ENCODE peak calls at places on chromosomes 5 and 9, in seven cellular contexts. W is fibroblast of pulmonary artery, J is GM23338, U is fibroblast of villous mesenchyme, B is AG09309, C is mesendoderm, V is tibial artery. Y is an unnamed sample.

GRCh38 chr5:160938532-160938931 is 86.5 kb upstream of the ATP10B start:
- DNase-seq in W (no peak), J (no peak), U (no peak), B (no peak), C (no peak), V (no peak), Y (no peak)

GRCh38 chr5:39757121-39757520 is 332.3 kb upstream of the DAB2 start:
- DNase-seq in W (peak), J (no peak), U (peak), B (no peak), C (no peak), V (no peak), Y (no peak)

GRCh38 chr5:72191404-72191803 is 84.1 kb downstream of the MAP1B start:
- DNase-seq in W (no peak), J (no peak), U (peak), B (no peak), C (no peak), V (no peak), Y (no peak)

GRCh38 chr9:37040508-37041127 is 6.5 kb upstream of the PAX5 start:
- DNase-seq in W (no peak), J (peak), U (no peak), B (no peak), C (no peak), V (no peak), Y (no peak)

GRCh38 chr5:108212775-108213346 is 169.0 kb downstream of the FBXL17 start:
- DNase-seq in W (peak), J (peak), U (peak), B (no peak), C (peak), V (no peak), Y (no peak)

GRCh38 chr5:135835766-135836165 is 1.3 kb downstream of the SLC25A48 start:
- DNase-seq in W (no peak), J (no peak), U (no peak), B (no peak), C (no peak), V (no peak), Y (no peak)

GRCh38 chr5:76582252-76583162 is 40.7 kb downstream of the F2RL2 start:
- DNase-seq in W (peak), J (no peak), U (no peak), B (no peak), C (peak), V (no peak), Y (no peak)

GRCh38 chr9:26524225-26524624 is 368.4 kb downstream of the CAAP1 start:
- DNase-seq in W (no peak), J (no peak), U (no peak), B (no peak), C (no peak), V (no peak), Y (no peak)

GRCh38 chr9:93672622-93673270 is 96.4 kb downstream of the PHF2 start:
- DNase-seq in W (no peak), J (no peak), U (no peak), B (no peak), C (no peak), V (no peak), Y (no peak)

GRCh38 chr9:124708633-124709032 is 62.5 kb downstream of the NR6A1 start:
- DNase-seq in W (no peak), J (no peak), U (peak), B (no peak), C (peak), V (no peak), Y (no peak)

GRCh38 chr5:4989121-4989520 is 151.0 kb upstream of the ADAMTS16 start:
- DNase-seq in W (no peak), J (no peak), U (no peak), B (no peak), C (no peak), V (no peak), Y (no peak)

GRCh38 chr9:93681316-93682154 is 105.2 kb downstream of the PHF2 start:
- DNase-seq in W (no peak), J (no peak), U (no peak), B (no peak), C (no peak), V (peak), Y (no peak)

GRCh38 chr5:74865293-74865798 is 841 bp downstream of the FAM169A start:
- DNase-seq in W (no peak), J (no peak), U (no peak), B (no peak), C (no peak), V (no peak), Y (no peak)

GRCh38 chr5:74863726-74864125 is 2.5 kb downstream of the FAM169A start:
- DNase-seq in W (no peak), J (no peak), U (no peak), B (no peak), C (no peak), V (no peak), Y (no peak)

GRCh38 chr5:74866653-74867162 is 521 bp upstream of the FAM169A start:
- DNase-seq in W (no peak), J (peak), U (no peak), B (no peak), C (peak), V (no peak), Y (no peak)

GRCh38 chr5:74865799-74866652 is at the start of gene FAM169A:
- DNase-seq in W (peak), J (peak), U (peak), B (no peak), C (peak), V (no peak), Y (no peak)

DNA sequence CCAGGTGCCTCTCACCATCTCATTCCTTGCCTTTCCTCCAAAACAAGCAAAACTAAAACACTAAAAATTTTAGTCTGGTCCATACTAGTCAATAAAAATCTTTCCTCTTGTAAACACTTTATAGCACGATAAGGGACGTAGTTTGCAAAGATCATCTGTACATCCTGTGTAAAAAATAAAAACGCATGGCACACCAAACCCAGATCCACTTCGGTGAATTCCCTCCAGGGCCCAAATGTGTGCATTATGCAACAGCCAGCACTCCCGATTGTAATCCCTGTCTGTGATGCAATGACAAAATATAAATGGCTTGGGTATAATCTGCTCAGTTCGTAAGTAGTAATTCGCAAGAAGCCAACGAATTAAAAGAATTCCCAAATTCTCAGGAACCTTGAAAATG is 1.4 kb downstream of the FAM169A start:
- DNase-seq in W (no peak), J (no peak), U (no peak), B (no peak), C (no peak), V (no peak), Y (no peak)
- H3K4me3 ChIP-seq in W (no peak), J (peak), U (no peak), B (no peak), C (peak), V (no peak), Y (no peak)

GRCh38 chr5:59503223-59503622 is 390.3 kb downstream of the PDE4D start:
- DNase-seq in W (no peak), J (peak), U (no peak), B (no peak), C (peak), V (no peak), Y (no peak)

DNA sequence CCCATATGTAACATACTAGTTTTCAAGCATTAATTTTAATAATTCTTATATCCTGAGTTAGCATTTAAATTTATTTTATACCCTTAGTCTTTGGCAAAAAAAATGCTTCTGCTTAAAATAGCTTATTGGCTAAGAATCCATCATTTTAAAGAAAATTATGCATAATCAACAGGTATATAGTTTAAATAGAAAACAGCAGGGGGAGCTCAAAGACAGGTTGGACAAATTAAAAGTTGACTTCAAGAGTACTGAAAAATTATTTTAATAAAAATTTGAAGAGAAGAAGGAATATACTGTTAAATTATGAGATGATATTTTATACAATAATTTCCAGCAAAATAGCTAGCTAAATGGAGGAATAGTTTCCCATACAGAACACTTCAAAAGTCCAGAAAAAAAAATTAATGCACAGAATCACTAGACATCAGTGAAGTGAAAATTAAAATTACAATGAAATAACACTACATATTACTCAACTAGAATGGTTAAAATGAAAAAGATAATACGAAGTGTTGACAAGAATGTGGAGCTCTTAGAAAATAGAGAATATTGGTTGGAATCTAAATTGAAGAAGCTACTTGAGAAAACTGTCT is 387.1 kb downstream of the PDE4D start:
- DNase-seq in W (peak), J (peak), U (peak), B (no peak), C (no peak), V (no peak), Y (no peak)
- H3K4me3 ChIP-seq in W (no peak), J (no peak), U (no peak), B (no peak), C (no peak), V (no peak), Y (no peak)

GRCh38 chr5:1108865-1109174 is 3.0 kb downstream of the SLC12A7 start:
- DNase-seq in W (no peak), J (no peak), U (no peak), B (no peak), C (no peak), V (no peak), Y (no peak)

GRCh38 chr5:1111727-1112289 is at the start of gene SLC12A7:
- DNase-seq in W (no peak), J (peak), U (no peak), B (no peak), C (peak), V (no peak), Y (no peak)

GRCh38 chr5:1110930-1111726 is 735 bp downstream of the SLC12A7 start:
- DNase-seq in W (no peak), J (peak), U (peak), B (no peak), C (peak), V (no peak), Y (no peak)

GRCh38 chr5:1109542-1110259 is 2.2 kb downstream of the SLC12A7 start:
- DNase-seq in W (no peak), J (no peak), U (no peak), B (no peak), C (no peak), V (no peak), Y (no peak)

GRCh38 chr5:1110260-1110929 is 1.5 kb downstream of the SLC12A7 start:
- DNase-seq in W (no peak), J (no peak), U (no peak), B (no peak), C (no peak), V (no peak), Y (no peak)
- H3K4me3 ChIP-seq in W (peak), J (peak), U (peak), B (peak), C (no peak), V (peak), Y (peak)

GRCh38 chr9:38183994-38184568 is 115.1 kb upstream of the SHB start:
- DNase-seq in W (peak), J (peak), U (peak), B (no peak), C (peak), V (no peak), Y (no peak)
- H3K4me3 ChIP-seq in W (no peak), J (no peak), U (no peak), B (no peak), C (no peak), V (no peak), Y (no peak)

GRCh38 chr9:4196376-4196775 is 103.5 kb downstream of the GLIS3 start:
- DNase-seq in W (no peak), J (no peak), U (no peak), B (no peak), C (no peak), V (no peak), Y (no peak)

GRCh38 chr9:4193391-4193790 is 106.5 kb downstream of the GLIS3 start:
- DNase-seq in W (no peak), J (no peak), U (no peak), B (no peak), C (no peak), V (no peak), Y (no peak)

GRCh38 chr9:4196886-4197285 is 103.0 kb downstream of the GLIS3 start:
- DNase-seq in W (peak), J (no peak), U (no peak), B (no peak), C (peak), V (no peak), Y (no peak)

GRCh38 chr9:4195285-4195684 is 104.6 kb downstream of the GLIS3 start:
- DNase-seq in W (no peak), J (no peak), U (no peak), B (no peak), C (no peak), V (no peak), Y (no peak)

DNA sequence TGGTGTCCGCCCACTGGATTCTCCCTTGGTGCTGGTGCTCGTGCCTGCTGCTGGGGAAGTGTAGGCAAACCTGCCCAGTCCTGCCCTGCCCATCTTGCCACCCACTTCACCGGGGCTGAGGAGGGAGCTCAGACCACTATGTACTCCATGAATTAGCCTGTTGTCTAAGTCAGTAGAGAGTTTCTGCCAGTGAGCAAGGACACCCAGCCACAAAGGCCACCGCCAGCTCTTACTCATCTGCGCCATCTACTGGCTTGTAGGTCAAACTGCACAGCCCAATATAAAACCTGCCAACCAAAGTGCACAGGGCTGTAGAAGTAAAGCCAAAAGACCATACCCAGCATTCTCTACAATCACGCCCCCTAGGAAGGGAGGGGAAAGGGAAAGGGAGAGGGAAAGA is 102.3 kb downstream of the GLIS3 start:
- DNase-seq in W (no peak), J (peak), U (no peak), B (no peak), C (peak), V (no peak), Y (no peak)
- H3K4me3 ChIP-seq in W (no peak), J (no peak), U (no peak), B (no peak), C (no peak), V (no peak), Y (no peak)

GRCh38 chr5:150700600-150701377 is at the start of gene RBM22:
- DNase-seq in W (peak), J (peak), U (peak), B (peak), C (peak), V (peak), Y (peak)
- H3K4me3 ChIP-seq in W (peak), J (peak), U (peak), B (peak), C (peak), V (peak), Y (peak)

GRCh38 chr9:129714393-129715051 is 38.3 kb downstream of the PTGES start:
- DNase-seq in W (no peak), J (no peak), U (no peak), B (no peak), C (no peak), V (no peak), Y (no peak)
- H3K4me3 ChIP-seq in W (no peak), J (no peak), U (no peak), B (peak), C (no peak), V (peak), Y (no peak)

GRCh38 chr5:141507387-141508091 is 18.7 kb downstream of the PCDHGC5 start:
- DNase-seq in W (peak), J (no peak), U (peak), B (no peak), C (no peak), V (peak), Y (peak)
- H3K4me3 ChIP-seq in W (peak), J (no peak), U (peak), B (no peak), C (no peak), V (peak), Y (peak)

GRCh38 chr5:42995152-42995751 is 44.9 kb downstream of the ANXA2R start:
- DNase-seq in W (peak), J (no peak), U (peak), B (no peak), C (no peak), V (no peak), Y (no peak)

GRCh38 chr5:42994285-42995151 is 45.6 kb downstream of the ANXA2R start:
- DNase-seq in W (peak), J (peak), U (peak), B (peak), C (peak), V (peak), Y (no peak)

GRCh38 chr5:43001748-43002147 is 38.4 kb downstream of the ANXA2R start:
- DNase-seq in W (no peak), J (no peak), U (no peak), B (no peak), C (no peak), V (no peak), Y (no peak)

GRCh38 chr5:43000914-43001313 is 39.2 kb downstream of the ANXA2R start:
- DNase-seq in W (no peak), J (no peak), U (no peak), B (no peak), C (peak), V (no peak), Y (no peak)

DNA sequence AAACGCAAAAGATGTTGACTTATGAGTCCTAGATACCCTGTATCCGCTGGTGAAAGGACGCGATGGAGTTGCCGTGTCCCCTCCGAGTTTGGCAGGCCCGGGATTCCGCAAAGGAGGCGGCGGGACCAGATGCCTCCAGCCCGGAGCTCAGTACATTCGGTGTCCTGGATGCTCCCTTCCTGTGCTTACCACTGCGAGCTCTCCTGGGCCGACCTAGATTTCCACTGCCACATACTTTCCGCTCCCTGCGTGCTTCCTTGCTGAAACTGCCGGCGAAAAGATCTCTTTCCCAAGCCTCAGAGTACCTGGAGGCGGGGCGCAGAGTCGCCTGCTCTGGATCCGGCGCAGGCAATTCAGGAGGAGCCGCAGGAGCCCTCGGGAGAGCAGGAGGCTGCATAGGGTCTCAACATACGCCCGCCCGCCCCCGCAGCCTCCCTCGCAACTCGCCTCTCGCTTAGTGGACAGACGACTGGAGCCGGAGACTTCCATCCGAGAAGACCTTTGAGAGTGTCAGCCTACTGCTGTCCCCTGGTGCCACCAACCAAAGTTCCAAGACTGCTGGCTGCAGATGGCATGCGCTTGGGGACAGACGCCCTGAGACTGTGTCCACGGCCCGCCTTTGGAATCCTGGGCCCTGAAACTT is 39.8 kb downstream of the ANXA2R start:
- DNase-seq in W (peak), J (peak), U (peak), B (no peak), C (peak), V (no peak), Y (no peak)
- H3K4me3 ChIP-seq in W (peak), J (peak), U (peak), B (peak), C (peak), V (peak), Y (peak)

DNA sequence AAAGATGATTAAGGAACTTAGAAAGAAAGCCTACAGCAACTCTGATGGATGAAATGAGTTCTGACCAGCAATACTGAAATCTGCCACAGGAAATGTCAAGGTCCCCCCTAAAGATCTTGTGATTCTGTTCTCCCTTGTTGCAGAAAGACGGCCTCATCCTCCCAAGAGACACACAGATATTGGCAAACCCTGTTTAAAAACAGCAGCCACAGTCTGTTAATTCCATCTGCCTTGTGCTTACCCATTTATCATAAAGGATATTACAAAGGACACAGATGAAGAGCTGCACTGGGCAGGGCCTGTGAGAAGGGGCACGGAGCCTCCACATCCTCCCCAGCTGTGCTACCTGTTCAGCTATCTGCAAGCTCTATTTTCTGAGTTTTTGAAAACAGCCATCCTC is 15.2 kb downstream of the RAPGEF1 start:
- DNase-seq in W (no peak), J (no peak), U (no peak), B (no peak), C (no peak), V (no peak), Y (no peak)
- H3K4me3 ChIP-seq in W (no peak), J (no peak), U (no peak), B (no peak), C (no peak), V (no peak), Y (no peak)